ENCODE peak calls at places on chromosomes 11 and 22, in eight cellular contexts. N is tibial nerve, U is psoas muscle, W is adrenal gland, F is endothelial cell, Y is brain microvascular endothelial cell, T is H9, S is cardiac fibroblast. V is an unnamed sample.

GRCh38 chr11:30018443-30018842 is 1.6 kb upstream of the KCNA4 start:
- DNase-seq in U (no peak), N (no peak), S (no peak), W (no peak), Y (no peak), F (no peak), T (peak), V (no peak)

GRCh38 chr11:71342951-71343827 is 90.8 kb upstream of the SHANK2 start:
- DNase-seq in F (peak), T (peak), Y (peak), W (peak), U (peak), S (peak), N (no peak), V (no peak)

GRCh38 chr22:36860821-36861659 is at the start of gene NCF4:
- DNase-seq in N (peak), U (peak), Y (no peak), T (no peak), W (peak), S (no peak), F (no peak), V (no peak)

GRCh38 chr11:107576497-107577086 is 11.1 kb upstream of the ALKBH8 start:
- DNase-seq in N (peak), T (no peak), F (peak), W (peak), S (peak), U (peak), Y (peak), V (no peak)

GRCh38 chr22:49353185-49353584 is 474.5 kb downstream of the BRD1 start:
- DNase-seq in N (no peak), S (no peak), W (no peak), Y (no peak), F (no peak), U (no peak), T (peak), V (peak)

GRCh38 chr11:74134661-74135515 is 35.9 kb downstream of the C2CD3 start:
- DNase-seq in T (no peak), N (no peak), Y (peak), U (no peak), S (no peak), W (no peak), F (no peak), V (no peak)

GRCh38 chr22:23693979-23694680 is 3.3 kb downstream of the RGL4 start:
- DNase-seq in W (no peak), N (no peak), S (no peak), F (no peak), U (no peak), Y (no peak), T (no peak), V (no peak)

GRCh38 chr11:40877256-40877655 is 582.2 kb downstream of the LRRC4C start:
- DNase-seq in U (no peak), Y (no peak), F (no peak), T (no peak), W (no peak), S (no peak), N (no peak), V (no peak)

GRCh38 chr11:100752371-100753073 is 65.4 kb downstream of the ARHGAP42 start:
- DNase-seq in N (no peak), F (no peak), S (no peak), W (no peak), U (no peak), Y (no peak), T (no peak), V (no peak)

GRCh38 chr22:41532908-41533825 is 11.1 kb downstream of the POLR3H start:
- DNase-seq in Y (peak), N (no peak), S (peak), T (peak), W (peak), F (peak), U (peak), V (peak)

GRCh38 chr22:25956801-25957200 is 212.5 kb upstream of the SEZ6L start:
- DNase-seq in U (no peak), T (no peak), F (no peak), W (no peak), Y (no peak), N (no peak), S (no peak), V (no peak)

GRCh38 chr22:38900677-38901076 is 28.7 kb upstream of the CBX6 start:
- DNase-seq in W (no peak), Y (no peak), S (no peak), N (no peak), U (no peak), F (no peak), T (no peak), V (no peak)

GRCh38 chr22:49748514-49748913 is 79.2 kb downstream of the BRD1 start:
- DNase-seq in F (no peak), U (no peak), N (no peak), T (no peak), W (peak), S (no peak), Y (no peak), V (no peak)

GRCh38 chr11:70729949-70730348 is 331.6 kb downstream of the CTTN start:
- DNase-seq in N (no peak), T (no peak), W (no peak), S (no peak), F (no peak), U (no peak), Y (no peak), V (no peak)

GRCh38 chr11:1263036-1263435 is 40.2 kb downstream of the MUC5B start:
- DNase-seq in S (no peak), F (no peak), T (no peak), U (no peak), Y (no peak), N (no peak), W (no peak), V (no peak)

GRCh38 chr22:40939202-40939601 is 12.0 kb upstream of the RBX1 start:
- DNase-seq in U (no peak), F (no peak), W (no peak), N (no peak), Y (no peak), T (no peak), S (no peak), V (no peak)

GRCh38 chr11:93330446-93330984 is at the start of gene DEUP1:
- DNase-seq in U (peak), F (peak), W (peak), N (no peak), S (no peak), Y (no peak), T (peak), V (peak)

GRCh38 chr11:105968021-105968697 is 53.9 kb downstream of the MSANTD4 start:
- DNase-seq in U (no peak), S (no peak), N (no peak), T (no peak), F (no peak), Y (peak), W (no peak), V (no peak)

GRCh38 chr11:107808526-107808925 is 50.1 kb downstream of the SLC35F2 start:
- DNase-seq in Y (no peak), U (no peak), T (no peak), S (no peak), N (no peak), W (no peak), F (no peak), V (no peak)

GRCh38 chr11:2699185-2699530 is 636 bp downstream of the KCNQ1OT1 start:
- DNase-seq in N (peak), T (peak), U (no peak), F (peak), Y (no peak), S (no peak), W (peak), V (peak)

GRCh38 chr11:1832989-1833365 is 1.8 kb upstream of the SYT8 start:
- DNase-seq in W (peak), U (no peak), F (no peak), T (peak), N (no peak), S (no peak), Y (no peak), V (no peak)

GRCh38 chr22:39299829-39300178 is 19.6 kb downstream of the RPL3 start:
- DNase-seq in U (no peak), S (no peak), W (peak), F (no peak), N (no peak), T (no peak), Y (no peak), V (no peak)

GRCh38 chr11:554824-555499 is 5.6 kb downstream of the LMNTD2 start:
- DNase-seq in U (peak), S (peak), N (no peak), T (peak), Y (no peak), F (no peak), W (no peak), V (no peak)

GRCh38 chr11:124114942-124115781 is at the start of gene VWA5A:
- DNase-seq in Y (peak), F (peak), U (peak), T (peak), W (peak), N (peak), S (peak), V (no peak)

GRCh38 chr22:24134090-24134846 is 47.0 kb upstream of the SUSD2 start:
- DNase-seq in F (no peak), T (no peak), S (no peak), U (no peak), Y (no peak), N (no peak), W (no peak), V (no peak)

GRCh38 chr22:47333625-47334024 is 571.2 kb downstream of the TBC1D22A start:
- DNase-seq in T (no peak), Y (peak), S (peak), U (no peak), N (no peak), W (peak), F (no peak), V (no peak)

GRCh38 chr22:17612057-17612456 is 16.5 kb downstream of the ATP6V1E1 start:
- DNase-seq in Y (no peak), S (no peak), F (no peak), T (no peak), U (no peak), W (no peak), N (no peak), V (no peak)

GRCh38 chr22:26892401-26893033 is 235.1 kb downstream of the MIAT start:
- DNase-seq in N (no peak), Y (no peak), S (no peak), F (no peak), U (no peak), T (peak), W (peak), V (no peak)

GRCh38 chr22:43315687-43316217 is 27.4 kb downstream of the SCUBE1 start:
- DNase-seq in N (no peak), Y (no peak), S (no peak), W (no peak), U (no peak), T (no peak), F (no peak), V (no peak)

GRCh38 chr11:65454311-65454695 is 31.7 kb downstream of the NEAT1 start:
- DNase-seq in N (no peak), U (no peak), T (no peak), Y (peak), W (no peak), S (peak), F (no peak), V (no peak)

GRCh38 chr11:24453129-24453723 is 43.6 kb upstream of the LUZP2 start:
- DNase-seq in N (no peak), F (no peak), S (no peak), T (no peak), Y (no peak), U (no peak), W (no peak), V (no peak)

GRCh38 chr11:19704213-19704612 is 8.4 kb upstream of the NAV2 start:
- DNase-seq in S (no peak), W (no peak), T (no peak), Y (no peak), F (no peak), N (no peak), U (no peak), V (no peak)

GRCh38 chr22:32660292-32660691 is 141.2 kb upstream of the TIMP3 start:
- DNase-seq in Y (peak), U (peak), F (peak), T (peak), S (peak), W (peak), N (peak), V (peak)

GRCh38 chr22:37229012-37229804 is 14.9 kb downstream of the RAC2 start:
- DNase-seq in F (no peak), Y (peak), T (no peak), U (no peak), N (no peak), W (peak), S (peak), V (no peak)

GRCh38 chr11:125724125-125724524 is 22.0 kb upstream of the PATE1 start:
- DNase-seq in F (no peak), S (peak), U (no peak), W (no peak), T (no peak), Y (peak), N (no peak), V (no peak)

GRCh38 chr11:2772544-2773031 is 72.8 kb upstream of the KCNQ1OT1 start:
- DNase-seq in T (no peak), Y (peak), F (peak), N (peak), S (no peak), W (peak), U (no peak), V (peak)

GRCh38 chr11:128828350-128828749 is 38.7 kb downstream of the KCNJ1 start:
- DNase-seq in S (no peak), W (no peak), U (no peak), Y (peak), F (no peak), N (no peak), T (no peak), V (no peak)

GRCh38 chr11:27255447-27255828 is 107.6 kb downstream of the CCDC34 start:
- DNase-seq in Y (peak), U (no peak), S (peak), W (no peak), F (no peak), N (no peak), T (no peak), V (no peak)

GRCh38 chr11:109305009-109305408 is 117.0 kb upstream of the C11orf87 start:
- DNase-seq in T (no peak), W (no peak), U (no peak), F (no peak), Y (no peak), N (no peak), S (no peak), V (no peak)

GRCh38 chr11:111694851-111695250 is 71.3 kb downstream of the PPP2R1B start:
- DNase-seq in S (peak), Y (peak), U (peak), N (no peak), F (no peak), W (peak), T (no peak), V (no peak)

GRCh38 chr11:134207538-134208239 is 16.1 kb downstream of the NCAPD3 start:
- DNase-seq in N (no peak), U (peak), S (peak), F (peak), W (peak), Y (no peak), T (peak), V (peak)
- TF ChIP-seq CTCF in N (peak), U (peak), S (peak), F (peak), W (peak), Y (peak), T (peak), V (peak)

DNA sequence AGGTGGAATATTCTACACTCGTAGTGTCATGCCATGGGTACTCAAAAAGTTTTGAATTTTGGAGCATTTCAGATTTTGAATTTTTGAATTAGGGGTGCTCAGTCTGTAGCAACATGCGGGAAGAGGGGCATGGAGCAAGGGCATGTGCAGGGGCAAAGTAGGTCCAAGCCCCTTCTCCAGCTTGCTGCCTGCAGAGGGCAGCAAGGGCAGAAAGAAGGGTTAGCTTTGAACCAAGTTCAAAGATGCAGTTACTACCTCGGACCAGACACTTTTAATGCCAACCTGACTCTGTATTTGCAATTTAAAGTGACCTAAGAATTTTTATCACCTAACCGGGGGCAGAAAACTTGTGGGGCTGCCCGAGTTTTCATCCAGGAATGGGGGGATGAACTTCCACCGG is 68.2 kb downstream of the CD82 start:
- DNase-seq in U (no peak), T (peak), S (no peak), Y (no peak), F (no peak), W (peak), N (no peak), V (peak)
- TF ChIP-seq CTCF in U (no peak), T (peak), S (peak), Y (peak), F (no peak), W (peak), N (no peak), V (no peak)

GRCh38 chr22:20173720-20174119 is 22.9 kb upstream of the CCDC188 start:
- DNase-seq in F (no peak), S (no peak), N (no peak), W (no peak), Y (no peak), T (no peak), U (no peak), V (no peak)

GRCh38 chr22:20175597-20175900 is 24.7 kb upstream of the CCDC188 start:
- DNase-seq in S (no peak), T (no peak), N (no peak), F (no peak), U (no peak), Y (no peak), W (no peak), V (no peak)

GRCh38 chr22:20176421-20177060 is 25.7 kb upstream of the CCDC188 start:
- DNase-seq in S (no peak), U (no peak), N (no peak), W (no peak), F (no peak), Y (no peak), T (no peak), V (no peak)

GRCh38 chr22:20173246-20173645 is 22.4 kb upstream of the CCDC188 start:
- DNase-seq in T (no peak), Y (no peak), U (no peak), W (no peak), S (no peak), N (no peak), F (no peak), V (no peak)

DNA sequence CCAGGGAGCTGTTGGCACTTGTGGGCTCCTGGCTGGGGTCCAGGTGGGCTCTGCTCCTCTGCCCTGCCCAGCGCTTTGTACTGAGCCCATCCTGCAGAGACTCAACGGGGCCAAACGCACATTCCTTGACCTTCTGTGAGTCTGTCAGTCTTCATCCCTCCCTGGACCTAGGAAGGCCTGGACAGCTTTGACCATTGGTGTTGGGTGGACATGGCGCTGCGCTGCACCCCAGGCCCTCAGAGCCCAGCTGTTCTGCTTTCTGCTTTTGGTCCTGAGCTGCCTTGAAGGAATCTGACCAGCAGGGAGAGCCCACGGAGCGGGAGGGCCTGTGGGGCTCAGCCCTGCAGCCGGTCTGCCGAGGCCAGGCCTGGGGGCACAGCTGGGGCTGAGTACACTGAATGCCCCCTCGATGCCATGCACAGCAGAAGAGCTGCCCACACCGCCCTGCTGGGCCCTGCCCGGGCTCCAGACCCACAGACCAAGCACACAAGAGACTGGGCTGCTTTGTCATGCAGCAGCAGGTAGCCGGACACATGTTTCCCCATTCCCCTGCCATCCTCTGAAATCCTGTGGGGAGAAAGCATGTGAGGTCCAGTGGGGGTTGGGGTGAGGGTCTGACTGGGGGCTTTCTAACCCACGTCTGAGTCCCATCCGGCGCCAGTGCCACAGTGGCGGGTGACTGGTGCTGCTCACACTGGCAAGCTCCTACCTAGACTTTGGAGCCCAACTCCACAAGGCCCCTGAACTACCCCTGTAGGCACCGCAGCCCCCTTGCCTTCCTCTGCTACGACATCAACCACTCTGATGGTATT is 24.1 kb upstream of the CCDC188 start:
- DNase-seq in U (no peak), F (peak), W (no peak), T (no peak), S (peak), Y (no peak), N (no peak), V (no peak)
- TF ChIP-seq CTCF in U (no peak), F (no peak), W (no peak), T (peak), S (peak), Y (peak), N (no peak), V (no peak)

GRCh38 chr11:102590646-102591045 is 34.5 kb downstream of the MMP20 start:
- DNase-seq in S (no peak), N (no peak), F (no peak), Y (no peak), W (no peak), T (no peak), U (no peak), V (no peak)

GRCh38 chr11:102589047-102589459 is 36.1 kb downstream of the MMP20 start:
- DNase-seq in F (no peak), N (no peak), T (no peak), Y (no peak), W (no peak), U (no peak), S (no peak), V (no peak)

GRCh38 chr11:102591160-102591718 is 33.9 kb downstream of the MMP20 start:
- DNase-seq in F (no peak), U (no peak), N (no peak), W (no peak), S (no peak), T (no peak), Y (no peak), V (no peak)

GRCh38 chr11:102596578-102596977 is 28.6 kb downstream of the MMP20 start:
- DNase-seq in U (no peak), T (no peak), W (no peak), F (no peak), S (no peak), Y (no peak), N (no peak), V (no peak)

DNA sequence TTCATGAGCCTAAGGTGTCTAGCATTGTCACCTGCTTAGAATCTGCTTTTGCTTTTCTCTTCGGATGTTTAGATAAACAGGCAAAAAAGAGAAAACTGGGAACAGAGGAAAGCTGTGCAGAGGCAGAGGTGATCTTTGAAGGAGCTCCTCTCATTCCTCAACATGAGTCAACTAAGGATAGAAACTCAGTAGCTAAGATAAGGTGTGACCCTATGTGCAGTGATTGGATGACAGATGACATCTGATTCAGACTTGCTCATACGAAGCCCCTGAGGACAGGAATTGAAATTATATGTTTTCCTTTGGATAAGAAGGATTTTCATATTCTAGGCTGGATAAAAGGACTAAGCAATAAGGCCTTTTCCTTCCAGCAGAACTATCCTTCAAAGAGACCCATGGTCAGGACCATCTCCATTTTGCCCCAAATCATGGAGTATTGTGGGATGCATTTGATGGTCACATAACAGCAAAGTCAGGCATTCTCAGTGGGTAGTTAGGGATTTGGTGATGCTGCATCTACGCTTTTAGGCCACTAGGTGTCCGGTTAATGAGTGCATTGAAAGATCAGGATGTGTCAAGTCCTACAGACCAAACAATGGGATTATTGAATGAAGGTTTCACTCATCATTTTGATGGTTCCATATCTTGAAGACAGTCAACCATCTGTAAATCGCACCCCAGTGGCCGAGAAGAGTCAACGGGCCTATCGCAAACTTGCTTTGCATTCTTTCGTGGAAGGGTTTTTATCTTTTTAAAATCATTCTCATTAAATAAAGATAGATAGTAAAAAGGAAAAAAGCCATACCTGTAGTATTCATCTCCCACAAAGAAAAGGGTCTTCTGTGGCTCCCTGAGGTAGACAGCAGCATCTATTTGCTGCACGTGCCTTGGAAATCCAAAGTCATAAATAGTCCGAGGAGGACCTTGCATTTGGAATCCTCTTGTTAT is 32.2 kb downstream of the MMP20 start:
- DNase-seq in Y (no peak), W (no peak), S (peak), T (peak), N (no peak), U (no peak), F (no peak), V (no peak)
- TF ChIP-seq CTCF in Y (peak), W (peak), S (peak), T (peak), N (no peak), U (no peak), F (peak), V (peak)

GRCh38 chr11:86360775-86361395 is 13.8 kb upstream of the CCDC81 start:
- DNase-seq in T (no peak), W (no peak), S (peak), U (no peak), F (no peak), Y (peak), N (no peak), V (no peak)
- TF ChIP-seq CTCF in T (peak), W (peak), S (peak), U (no peak), F (no peak), Y (peak), N (no peak), V (no peak)

V was measured in mesothelial cell of epicardium.